ENCODE peak calls at places on chromosome X, in four cellular contexts. One of them, this sample, is unnamed.

GRCh38 chrX:148049441-148049840 is 68.3 kb downstream of the FMR1NB start:
- DNase-seq in HL-60: no peak
- DNase-seq in K562: peak; percentile 10
- DNase-seq in GM12878: no peak
- DNase-seq in this sample: no peak

GRCh38 chrX:64975491-64975890 is 759 bp downstream of the ZC4H2 start:
- DNase-seq in HL-60: peak; percentile 12
- DNase-seq in K562: no peak
- DNase-seq in GM12878: no peak
- DNase-seq in this sample: no peak

GRCh38 chrX:9558615-9559014 is 93.8 kb downstream of the TBL1X start:
- DNase-seq in HL-60: no peak
- DNase-seq in K562: no peak
- DNase-seq in GM12878: no peak
- DNase-seq in this sample: no peak

GRCh38 chrX:40644175-40644574 is 3.2 kb downstream of the CXorf38 start:
- DNase-seq in HL-60: peak; percentile 80
- DNase-seq in K562: no peak
- DNase-seq in GM12878: no peak
- DNase-seq in this sample: no peak

GRCh38 chrX:4754878-4755604 is 1041.6 kb upstream of the PRKX start:
- DNase-seq in HL-60: no peak
- DNase-seq in K562: no peak
- DNase-seq in GM12878: no peak
- DNase-seq in this sample: no peak

GRCh38 chrX:110665636-110666035 is 130.0 kb downstream of the CHRDL1 start:
- DNase-seq in HL-60: peak; percentile 22
- DNase-seq in K562: peak; percentile 11
- DNase-seq in GM12878: no peak
- DNase-seq in this sample: no peak

GRCh38 chrX:40391662-40392061 is 189.1 kb upstream of the ATP6AP2 start:
- DNase-seq in HL-60: no peak
- DNase-seq in K562: peak; percentile 32
- DNase-seq in GM12878: no peak
- DNase-seq in this sample: no peak

GRCh38 chrX:44915361-44915868 is 42.4 kb downstream of the KDM6A start:
- DNase-seq in HL-60: no peak
- DNase-seq in K562: no peak
- DNase-seq in GM12878: no peak
- DNase-seq in this sample: no peak

GRCh38 chrX:111411591-111412371 is at the start of gene DCX:
- DNase-seq in HL-60: no peak
- DNase-seq in K562: no peak
- DNase-seq in GM12878: no peak
- DNase-seq in this sample: no peak

GRCh38 chrX:13449441-13449840 is 120.0 kb upstream of the EGFL6 start:
- DNase-seq in HL-60: no peak
- DNase-seq in K562: no peak
- DNase-seq in GM12878: no peak
- DNase-seq in this sample: no peak

GRCh38 chrX:104118765-104119164 is 6.4 kb downstream of the ZCCHC18 start:
- DNase-seq in HL-60: no peak
- DNase-seq in K562: no peak
- DNase-seq in GM12878: no peak
- DNase-seq in this sample: no peak

GRCh38 chrX:129754266-129755024 is 15.7 kb downstream of the XPNPEP2 start:
- DNase-seq in HL-60: no peak
- DNase-seq in K562: peak; percentile 60
- DNase-seq in GM12878: no peak
- DNase-seq in this sample: no peak

GRCh38 chrX:46819136-46819535 is 17.7 kb upstream of the RP2 start:
- DNase-seq in HL-60: no peak
- DNase-seq in K562: no peak
- DNase-seq in GM12878: no peak
- DNase-seq in this sample: no peak

GRCh38 chrX:140712413-140713173 is 3.0 kb downstream of the LINC00632 start:
- DNase-seq in HL-60: no peak
- DNase-seq in K562: no peak
- DNase-seq in GM12878: no peak
- DNase-seq in this sample: no peak

GRCh38 chrX:103063918-103064434 is at the start of gene BEX1:
- DNase-seq in HL-60: peak; percentile 79
- DNase-seq in K562: no peak
- DNase-seq in GM12878: no peak
- DNase-seq in this sample: no peak

GRCh38 chrX:17030092-17030491 is 83.6 kb downstream of the REPS2 start:
- DNase-seq in HL-60: peak; percentile 69
- DNase-seq in K562: no peak
- DNase-seq in GM12878: no peak
- DNase-seq in this sample: no peak

GRCh38 chrX:118216488-118216887 is 99.9 kb upstream of the KLHL13 start:
- DNase-seq in HL-60: no peak
- DNase-seq in K562: no peak
- DNase-seq in GM12878: no peak
- DNase-seq in this sample: no peak

GRCh38 chrX:131288738-131289511 is at the start of gene IGSF1:
- DNase-seq in HL-60: no peak
- DNase-seq in K562: peak; percentile 48
- DNase-seq in GM12878: no peak
- DNase-seq in this sample: no peak

GRCh38 chrX:3576886-3577516 is 136.4 kb downstream of the PRKX start:
- DNase-seq in HL-60: no peak
- DNase-seq in K562: no peak
- DNase-seq in GM12878: no peak
- DNase-seq in this sample: no peak

GRCh38 chrX:70554523-70554922 is 109.9 kb downstream of the DLG3 start:
- DNase-seq in HL-60: no peak
- DNase-seq in K562: no peak
- DNase-seq in GM12878: no peak
- DNase-seq in this sample: no peak

GRCh38 chrX:100864967-100865366 is 9.2 kb downstream of the NOX1 start:
- DNase-seq in HL-60: no peak
- DNase-seq in K562: no peak
- DNase-seq in GM12878: no peak
- DNase-seq in this sample: no peak

GRCh38 chrX:38124000-38124399 is 96.7 kb downstream of the SRPX start:
- DNase-seq in HL-60: no peak
- DNase-seq in K562: no peak
- DNase-seq in GM12878: no peak
- DNase-seq in this sample: no peak

GRCh38 chrX:154373340-154374306 is 811 bp downstream of the FLNA start:
- DNase-seq in HL-60: peak; percentile 36
- DNase-seq in K562: no peak
- DNase-seq in GM12878: peak; percentile 5
- DNase-seq in this sample: no peak

GRCh38 chrX:38618152-38618551 is 56.8 kb downstream of the TSPAN7 start:
- DNase-seq in HL-60: peak; percentile 26
- DNase-seq in K562: no peak
- DNase-seq in GM12878: no peak
- DNase-seq in this sample: no peak

GRCh38 chrX:150364347-150365050 is 1.4 kb downstream of the MAMLD1 start:
- DNase-seq in HL-60: no peak
- DNase-seq in K562: no peak
- DNase-seq in GM12878: no peak
- DNase-seq in this sample: no peak
- TF ChIP-seq SPI1 in HL-60: no peak
- TF ChIP-seq SPI1 in K562: no peak
- TF ChIP-seq SPI1 in GM12878: no peak
- TF ChIP-seq SPI1 in this sample: no peak

DNA sequence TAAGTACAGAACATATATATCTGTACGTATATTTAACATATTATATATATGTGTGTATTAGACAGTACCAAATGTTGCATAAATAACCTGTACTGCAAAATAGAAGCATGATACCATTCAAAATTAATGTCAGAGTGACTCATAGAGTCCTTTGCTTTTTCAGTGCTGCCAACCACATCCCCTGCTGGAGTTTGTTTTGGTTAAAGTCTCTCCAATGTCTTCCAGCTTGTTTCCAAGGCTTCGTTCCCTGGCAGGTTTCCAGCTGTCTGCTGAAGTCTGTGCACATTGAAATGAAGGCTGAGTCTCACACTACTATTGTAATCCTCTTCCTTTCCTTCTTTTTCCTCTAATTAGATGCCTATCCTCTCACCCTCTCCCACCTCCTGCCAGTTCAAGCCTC is 14.9 kb downstream of the NRK start:
- DNase-seq in HL-60: no peak
- DNase-seq in K562: no peak
- DNase-seq in GM12878: no peak
- DNase-seq in this sample: no peak
- TF ChIP-seq SPI1 in HL-60: no peak
- TF ChIP-seq SPI1 in K562: no peak
- TF ChIP-seq SPI1 in GM12878: no peak
- TF ChIP-seq SPI1 in this sample: no peak

GRCh38 chrX:71909956-71910355 is 689 bp upstream of the NHSL2 start:
- DNase-seq in HL-60: no peak
- DNase-seq in K562: no peak
- DNase-seq in GM12878: no peak
- DNase-seq in this sample: no peak

GRCh38 chrX:71911023-71911730 is 532 bp downstream of the NHSL2 start:
- DNase-seq in HL-60: no peak
- DNase-seq in K562: no peak
- DNase-seq in GM12878: no peak
- DNase-seq in this sample: no peak

GRCh38 chrX:71911731-71912050 is 1.0 kb downstream of the NHSL2 start:
- DNase-seq in HL-60: peak; percentile 9
- DNase-seq in K562: no peak
- DNase-seq in GM12878: no peak
- DNase-seq in this sample: no peak

GRCh38 chrX:71912156-71912555 is 1.5 kb downstream of the NHSL2 start:
- DNase-seq in HL-60: no peak
- DNase-seq in K562: no peak
- DNase-seq in GM12878: no peak
- DNase-seq in this sample: no peak

GRCh38 chrX:71910526-71911022 is at the start of gene NHSL2:
- DNase-seq in HL-60: no peak
- DNase-seq in K562: no peak
- DNase-seq in GM12878: no peak
- DNase-seq in this sample: no peak
- TF ChIP-seq SPI1 in HL-60: no peak
- TF ChIP-seq SPI1 in K562: no peak
- TF ChIP-seq SPI1 in GM12878: no peak
- TF ChIP-seq SPI1 in this sample: no peak

GRCh38 chrX:134172588-134173259 is 64.3 kb upstream of the CCDC160 start:
- DNase-seq in HL-60: no peak
- DNase-seq in K562: no peak
- DNase-seq in GM12878: no peak
- DNase-seq in this sample: no peak
- TF ChIP-seq SPI1 in HL-60: no peak
- TF ChIP-seq SPI1 in K562: no peak
- TF ChIP-seq SPI1 in GM12878: no peak
- TF ChIP-seq SPI1 in this sample: no peak

GRCh38 chrX:30592846-30593245 is 15.3 kb upstream of the TASL start:
- DNase-seq in HL-60: no peak
- DNase-seq in K562: no peak
- DNase-seq in GM12878: no peak
- DNase-seq in this sample: no peak

GRCh38 chrX:30593435-30594200 is 16.1 kb upstream of the TASL start:
- DNase-seq in HL-60: peak; percentile 39
- DNase-seq in K562: no peak
- DNase-seq in GM12878: no peak
- DNase-seq in this sample: no peak

GRCh38 chrX:30597258-30598012 is 19.9 kb upstream of the TASL start:
- DNase-seq in HL-60: peak; percentile 65
- DNase-seq in K562: no peak
- DNase-seq in GM12878: peak; percentile 53
- DNase-seq in this sample: no peak
- TF ChIP-seq SPI1 in HL-60: peak; percentile 86
- TF ChIP-seq SPI1 in K562: no peak
- TF ChIP-seq SPI1 in GM12878: peak; percentile 96
- TF ChIP-seq SPI1 in this sample: peak; percentile 95

This sample was measured in GM12891.